ENCODE peak calls at places on chromosome 6, in eight cellular contexts. V is PC-9, E is Calu3, A is psoas muscle, H is astrocyte of the cerebellum, K is fibroblast of lung, M is thoracic aorta, P is GM23338. O is an unnamed sample.

GRCh38 chr6:85797993-85798392 is 155.3 kb upstream of the SYNCRIP start:
- DNase-seq in V (no peak), E (no peak), A (no peak), H (no peak), K (no peak), M (no peak), P (no peak), O (peak; percentile 25)

GRCh38 chr6:169146536-169146935 is 107.1 kb downstream of the THBS2 start:
- DNase-seq in V (no peak), E (no peak), A (no peak), H (no peak), K (no peak), M (no peak), P (no peak), O (no peak)

GRCh38 chr6:100845676-100846075 is 35.5 kb downstream of the ASCC3 start:
- DNase-seq in V (no peak), E (no peak), A (no peak), H (no peak), K (peak; percentile 7), M (no peak), P (no peak), O (no peak)

GRCh38 chr6:80094017-80094416 is 12.5 kb upstream of the BCKDHB start:
- DNase-seq in V (no peak), E (peak; percentile 4), A (no peak), H (no peak), K (peak; percentile 11), M (no peak), P (peak; percentile 41), O (peak; percentile 36)

GRCh38 chr6:113381957-113382356 is 475.2 kb upstream of the MARCKS start:
- DNase-seq in V (no peak), E (peak; percentile 25), A (no peak), H (peak; percentile 86), K (peak; percentile 84), M (no peak), P (peak; percentile 13), O (peak; percentile 48)

GRCh38 chr6:47034919-47035318 is 7.2 kb downstream of the ADGRF1 start:
- DNase-seq in V (peak; percentile 83), E (peak; percentile 76), A (no peak), H (peak; percentile 100), K (peak; percentile 100), M (no peak), P (peak; percentile 35), O (peak; percentile 98)

GRCh38 chr6:36075656-36076055 is 48.0 kb downstream of the MAPK14 start:
- DNase-seq in V (no peak), E (peak; percentile 34), A (no peak), H (no peak), K (no peak), M (no peak), P (peak; percentile 53), O (peak; percentile 25)

GRCh38 chr6:385614-386013 is 5.9 kb upstream of the IRF4 start:
- DNase-seq in V (no peak), E (no peak), A (no peak), H (no peak), K (no peak), M (no peak), P (no peak), O (no peak)

GRCh38 chr6:31352497-31353368 is 4.2 kb downstream of the HLA-B start:
- DNase-seq in V (no peak), E (no peak), A (no peak), H (no peak), K (no peak), M (no peak), P (no peak), O (no peak)

GRCh38 chr6:164130151-164130550 is 715.6 kb downstream of the QKI start:
- DNase-seq in V (no peak), E (no peak), A (no peak), H (no peak), K (no peak), M (no peak), P (no peak), O (peak; percentile 11)

GRCh38 chr6:28810655-28811053 is 113.1 kb downstream of the TRIM27 start:
- DNase-seq in V (no peak), E (no peak), A (no peak), H (no peak), K (no peak), M (no peak), P (no peak), O (no peak)

GRCh38 chr6:149004664-149005063 is 257.8 kb downstream of the UST start:
- DNase-seq in V (no peak), E (no peak), A (no peak), H (no peak), K (no peak), M (no peak), P (no peak), O (no peak)

GRCh38 chr6:34791164-34791841 is 580 bp upstream of the BLTP3A start:
- DNase-seq in V (peak; percentile 38), E (peak; percentile 76), A (peak; percentile 65), H (no peak), K (peak; percentile 29), M (no peak), P (peak; percentile 75), O (peak; percentile 48)
- TF ChIP-seq CTCF in V (peak; percentile 34), E (no peak), A (no peak), H (peak; percentile 33), K (peak; percentile 11), M (no peak), P (peak; percentile 60), O (no peak)

GRCh38 chr6:140915001-140915950 is 1217.4 kb upstream of the GJE1 start:
- DNase-seq in V (no peak), E (no peak), A (no peak), H (no peak), K (no peak), M (no peak), P (no peak), O (no peak)
- TF ChIP-seq CTCF in V (no peak), E (no peak), A (no peak), H (no peak), K (no peak), M (no peak), P (no peak), O (no peak)

GRCh38 chr6:72248621-72249020 is 362.3 kb downstream of the RIMS1 start:
- DNase-seq in V (no peak), E (no peak), A (no peak), H (no peak), K (peak; percentile 36), M (no peak), P (no peak), O (no peak)

GRCh38 chr6:72246926-72247325 is 360.6 kb downstream of the RIMS1 start:
- DNase-seq in V (no peak), E (peak; percentile 10), A (no peak), H (no peak), K (no peak), M (no peak), P (peak; percentile 47), O (no peak)

GRCh38 chr6:72245565-72245964 is 359.2 kb downstream of the RIMS1 start:
- DNase-seq in V (peak; percentile 8), E (no peak), A (no peak), H (peak; percentile 29), K (peak; percentile 41), M (no peak), P (peak; percentile 78), O (no peak)

DNA sequence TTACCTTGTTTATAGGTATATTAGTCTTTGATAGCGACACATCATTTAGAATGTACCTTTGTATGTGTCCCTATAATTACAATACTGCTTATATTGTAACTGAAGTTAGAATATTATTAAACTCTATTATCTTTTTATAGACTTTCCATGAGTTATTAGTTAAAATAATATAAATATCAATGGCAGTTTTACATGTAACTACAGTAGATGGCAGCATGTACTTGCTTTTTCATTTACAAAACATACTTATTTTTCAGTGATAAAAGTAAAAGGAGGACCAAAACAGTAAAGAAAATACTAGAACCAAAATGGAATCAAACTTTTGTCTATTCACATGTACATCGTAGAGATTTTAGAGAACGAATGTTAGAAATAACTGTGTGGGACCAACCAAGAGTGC is 364.3 kb downstream of the RIMS1 start:
- DNase-seq in V (no peak), E (no peak), A (no peak), H (no peak), K (no peak), M (no peak), P (no peak), O (no peak)
- TF ChIP-seq CTCF in V (no peak), E (no peak), A (no peak), H (no peak), K (no peak), M (no peak), P (no peak), O (no peak)

GRCh38 chr6:122839906-122840305 is 50.8 kb downstream of the SMPDL3A start:
- DNase-seq in V (no peak), E (no peak), A (no peak), H (no peak), K (no peak), M (no peak), P (no peak), O (no peak)

GRCh38 chr6:122833229-122833556 is 44.1 kb downstream of the SMPDL3A start:
- DNase-seq in V (no peak), E (no peak), A (no peak), H (no peak), K (peak; percentile 59), M (no peak), P (peak; percentile 30), O (no peak)

GRCh38 chr6:122832515-122833228 is 43.6 kb downstream of the SMPDL3A start:
- DNase-seq in V (no peak), E (no peak), A (no peak), H (no peak), K (no peak), M (no peak), P (no peak), O (no peak)

GRCh38 chr6:122839477-122839876 is 50.4 kb downstream of the SMPDL3A start:
- DNase-seq in V (peak; percentile 54), E (peak; percentile 73), A (no peak), H (peak; percentile 52), K (peak; percentile 31), M (no peak), P (peak; percentile 79), O (peak; percentile 79)

DNA sequence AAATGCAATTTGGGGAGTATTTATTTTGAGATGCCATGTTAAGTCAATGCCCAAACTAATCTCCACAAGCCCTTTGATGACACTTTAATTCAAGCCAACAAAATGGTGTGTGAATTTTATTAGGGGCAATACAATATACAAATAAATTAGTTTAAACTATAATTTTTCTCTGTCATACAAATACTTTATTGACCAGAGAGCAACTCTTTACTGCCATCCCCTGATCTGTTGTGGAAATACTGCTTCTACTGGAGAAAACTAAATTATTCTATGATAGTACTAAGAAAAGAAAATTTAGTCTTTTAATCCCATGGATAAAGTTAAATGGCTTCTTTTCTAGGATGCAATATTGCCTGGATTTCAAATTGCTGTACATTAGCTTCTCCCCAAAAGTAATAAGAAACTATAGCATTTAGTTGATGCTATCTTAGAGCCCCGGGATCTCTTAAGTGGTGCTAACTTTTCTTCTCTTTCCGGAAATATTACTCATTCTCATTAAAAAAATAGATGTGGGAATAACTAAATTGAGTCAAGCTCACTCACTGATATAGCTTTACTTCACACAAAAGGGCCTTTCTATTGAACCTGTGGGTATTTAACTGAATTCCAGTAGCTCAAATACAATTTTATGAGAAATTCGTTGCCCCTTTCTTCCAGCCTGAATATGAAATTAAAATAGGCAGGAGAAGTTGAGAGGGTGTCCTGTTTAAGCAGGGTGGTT is 49.2 kb downstream of the SMPDL3A start:
- DNase-seq in V (no peak), E (no peak), A (no peak), H (no peak), K (peak; percentile 18), M (no peak), P (peak; percentile 28), O (peak; percentile 24)
- TF ChIP-seq CTCF in V (peak; percentile 77), E (peak; percentile 28), A (peak; percentile 37), H (peak; percentile 55), K (peak; percentile 60), M (no peak), P (no peak), O (peak; percentile 44)

O was measured in MCF 10A.